ENCODE peak calls at places on chromosomes 6 and 20, in five cellular contexts. B, F, R, U and Y are unnamed samples.

GRCh38 chr20:31698803-31699718 is 23.6 kb downstream of the BCL2L1 start:
- DNase-seq in B (peak; percentile 93), F (peak; percentile 23), R (no peak), U (peak; percentile 54), Y (peak; percentile 70)

GRCh38 chr6:85677243-85677956 is 34.7 kb upstream of the SYNCRIP start:
- DNase-seq in B (no peak), F (no peak), R (no peak), U (no peak), Y (no peak)

GRCh38 chr6:74319292-74319691 is 623.3 kb downstream of the CD109 start:
- DNase-seq in B (no peak), F (no peak), R (no peak), U (no peak), Y (no peak)

GRCh38 chr6:107670792-107671199 is 153.3 kb downstream of the SCML4 start:
- DNase-seq in B (peak; percentile 51), F (peak; percentile 4), R (no peak), U (no peak), Y (no peak)

GRCh38 chr6:5869676-5870075 is 137.0 kb downstream of the NRN1 start:
- DNase-seq in B (no peak), F (no peak), R (no peak), U (no peak), Y (no peak)

GRCh38 chr6:28896505-28897392 is 27.0 kb downstream of the TRIM27 start:
- DNase-seq in B (peak; percentile 49), F (no peak), R (no peak), U (peak; percentile 61), Y (peak; percentile 52)

GRCh38 chr6:41454189-41454789 is 91.9 kb upstream of the FOXP4 start:
- DNase-seq in B (no peak), F (no peak), R (no peak), U (no peak), Y (no peak)

GRCh38 chr6:33029297-33030184 is 20.1 kb upstream of the HLA-DOA start:
- DNase-seq in B (no peak), F (no peak), R (no peak), U (no peak), Y (no peak)

GRCh38 chr6:142014515-142014914 is 118.2 kb upstream of the GJE1 start:
- DNase-seq in B (peak; percentile 7), F (no peak), R (no peak), U (no peak), Y (peak; percentile 67)

GRCh38 chr20:7490288-7490687 is 450.0 kb downstream of the HAO1 start:
- DNase-seq in B (no peak), F (no peak), R (no peak), U (no peak), Y (no peak)

GRCh38 chr20:63136296-63136695 is 79.6 kb downstream of the YTHDF1 start:
- DNase-seq in B (no peak), F (no peak), R (no peak), U (no peak), Y (no peak)

GRCh38 chr20:59458645-59459044 is 145.7 kb upstream of the PHACTR3 start:
- DNase-seq in B (no peak), F (no peak), R (no peak), U (no peak), Y (no peak)

GRCh38 chr6:107578642-107579332 is 88.9 kb downstream of the SOBP start:
- DNase-seq in B (no peak), F (no peak), R (no peak), U (no peak), Y (no peak)

GRCh38 chr6:1267057-1267732 is 44.7 kb upstream of the FOXQ1 start:
- DNase-seq in B (no peak), F (no peak), R (no peak), U (no peak), Y (no peak)

GRCh38 chr20:59010321-59010994 is 3.4 kb upstream of the CTSZ start:
- DNase-seq in B (no peak), F (no peak), R (no peak), U (no peak), Y (no peak)

GRCh38 chr6:39188101-39188455 is 41.2 kb downstream of the KCNK5 start:
- DNase-seq in B (no peak), F (no peak), R (no peak), U (no peak), Y (no peak)

GRCh38 chr20:51378171-51378928 is 164.2 kb downstream of the NFATC2 start:
- DNase-seq in B (no peak), F (no peak), R (no peak), U (no peak), Y (no peak)

GRCh38 chr20:54625497-54625896 is 150.1 kb downstream of the DOK5 start:
- DNase-seq in B (no peak), F (no peak), R (no peak), U (no peak), Y (no peak)

GRCh38 chr6:16079354-16079753 is 49.5 kb upstream of the MYLIP start:
- DNase-seq in B (no peak), F (no peak), R (no peak), U (no peak), Y (no peak)

GRCh38 chr6:22418714-22419113 is 121.9 kb upstream of the PRL start:
- DNase-seq in B (no peak), F (no peak), R (no peak), U (no peak), Y (no peak)

GRCh38 chr20:62633571-62634329 is 8.6 kb upstream of the SLCO4A1 start:
- DNase-seq in B (no peak), F (no peak), R (no peak), U (no peak), Y (no peak)

GRCh38 chr6:6968731-6969552 is 138.8 kb upstream of the RREB1 start:
- DNase-seq in B (no peak), F (no peak), R (no peak), U (no peak), Y (no peak)

GRCh38 chr20:46190796-46191540 is 72.9 kb downstream of the CD40 start:
- DNase-seq in B (no peak), F (no peak), R (no peak), U (no peak), Y (no peak)

GRCh38 chr6:16437984-16438383 is 199.6 kb downstream of the GMPR start:
- DNase-seq in B (no peak), F (no peak), R (no peak), U (no peak), Y (no peak)

GRCh38 chr6:138529510-138529909 is 30.2 kb upstream of the NHSL1 start:
- DNase-seq in B (no peak), F (no peak), R (no peak), U (no peak), Y (no peak)

GRCh38 chr6:126890055-126890454 is 228.4 kb upstream of the RSPO3 start:
- DNase-seq in B (no peak), F (no peak), R (no peak), U (no peak), Y (no peak)

GRCh38 chr6:56930846-56931245 is 24.1 kb upstream of the BEND6 start:
- DNase-seq in B (no peak), F (no peak), R (no peak), U (no peak), Y (no peak)

GRCh38 chr6:21740719-21741118 is 147.2 kb downstream of the SOX4 start:
- DNase-seq in B (peak; percentile 27), F (no peak), R (no peak), U (peak; percentile 46), Y (no peak)

GRCh38 chr6:148747493-148748160 is 797 bp downstream of the UST start:
- DNase-seq in B (peak; percentile 26), F (no peak), R (no peak), U (peak; percentile 67), Y (peak; percentile 23)

GRCh38 chr20:49602370-49603208 is 34.7 kb upstream of the PTGIS start:
- DNase-seq in B (no peak), F (no peak), R (no peak), U (no peak), Y (no peak)